ENCODE peak calls at places on chromosomes 13 and 19, in seven cellular contexts. F is IMR-90; I is left ventricle myocardium inferior; T is sciatic nerve; U is adrenal gland; Z is T-helper 1 cell; J is activated naive CD4-positive, alpha-beta T cell. R is an unnamed sample.

GRCh38 chr19:56088454-56089215 is 32.5 kb downstream of the ZNF787 start:
- DNase-seq in Z (no peak), J (no peak), F (no peak), U (no peak), T (no peak), I (no peak), R (no peak)

GRCh38 chr19:11446652-11447301 is 11.3 kb downstream of the PRKCSH start:
- DNase-seq in I (peak), T (no peak), F (no peak), J (peak), Z (peak), U (peak), R (no peak)

GRCh38 chr13:77031869-77032268 is 4.9 kb upstream of the FBXL3 start:
- DNase-seq in T (no peak), Z (no peak), J (no peak), U (no peak), I (no peak), F (no peak), R (no peak)

GRCh38 chr19:46428278-46429141 is at the start of gene PNMA8C:
- DNase-seq in T (peak), I (peak), F (peak), U (peak), J (peak), Z (peak), R (peak)

GRCh38 chr13:62598708-62599107 is 1183.1 kb upstream of the PCDH20 start:
- DNase-seq in Z (no peak), I (no peak), T (no peak), U (no peak), J (no peak), F (no peak), R (no peak)

GRCh38 chr13:51727634-51728274 is 76.2 kb downstream of the DHRS12 start:
- DNase-seq in U (no peak), T (no peak), J (no peak), Z (no peak), I (no peak), F (no peak), R (no peak)

GRCh38 chr19:8610041-8610927 is at the start of gene ADAMTS10:
- DNase-seq in J (peak), I (peak), Z (peak), U (peak), T (no peak), F (peak), R (no peak)

GRCh38 chr13:26977541-26977940 is 194.1 kb downstream of the USP12 start:
- DNase-seq in Z (no peak), I (no peak), F (peak), U (no peak), J (no peak), T (no peak), R (no peak)

GRCh38 chr19:17938092-17938845 is 5.5 kb downstream of the CCDC124 start:
- DNase-seq in I (peak), U (peak), J (peak), T (peak), F (peak), Z (peak), R (peak)

GRCh38 chr13:101838305-101838835 is 385.9 kb downstream of the ITGBL1 start:
- DNase-seq in Z (no peak), U (no peak), J (no peak), T (no peak), F (peak), I (no peak), R (no peak)

GRCh38 chr13:28476919-28477708 is 17.8 kb downstream of the FLT1 start:
- DNase-seq in T (no peak), Z (no peak), U (no peak), J (no peak), I (no peak), F (no peak), R (no peak)

GRCh38 chr13:29411493-29411892 is 184.0 kb downstream of the SLC7A1 start:
- DNase-seq in I (no peak), J (no peak), U (no peak), F (no peak), Z (no peak), T (no peak), R (no peak)

GRCh38 chr19:50226536-50226935 is 23.1 kb downstream of the MYH14 start:
- DNase-seq in Z (no peak), J (no peak), U (no peak), F (no peak), T (no peak), I (no peak), R (no peak)

GRCh38 chr13:40383132-40383531 is 283.3 kb downstream of the FOXO1 start:
- DNase-seq in J (no peak), I (no peak), Z (no peak), U (no peak), T (no peak), F (no peak), R (no peak)

GRCh38 chr13:30581582-30581981 is 36.1 kb upstream of the USPL1 start:
- DNase-seq in Z (no peak), U (no peak), J (no peak), I (no peak), T (no peak), F (peak), R (no peak)

GRCh38 chr19:38093587-38093986 is 130.4 kb downstream of the DPF1 start:
- DNase-seq in Z (no peak), J (no peak), U (no peak), I (peak), F (no peak), T (no peak), R (peak)

GRCh38 chr19:46718934-46719551 is 2.1 kb upstream of the PRKD2 start:
- DNase-seq in U (no peak), I (no peak), Z (no peak), T (no peak), F (no peak), J (no peak), R (no peak)

GRCh38 chr19:17511724-17512573 is 500 bp downstream of the PGLS start:
- DNase-seq in U (peak), T (peak), F (peak), Z (peak), J (peak), I (peak), R (peak)

GRCh38 chr19:56112313-56112709 is 8.8 kb downstream of the ZNF787 start:
- DNase-seq in J (no peak), F (no peak), T (no peak), U (no peak), I (no peak), Z (no peak), R (no peak)

GRCh38 chr13:24502567-24503375 is 9.8 kb downstream of the PARP4 start:
- DNase-seq in J (no peak), T (no peak), I (peak), U (peak), Z (no peak), F (peak), R (no peak)

GRCh38 chr19:17751103-17751911 is at the start of gene FCHO1:
- DNase-seq in U (no peak), T (no peak), F (no peak), I (peak), J (peak), Z (peak), R (peak)

R was measured in cardiac septum.